ENCODE peak calls at places on chromosomes 3 and 15, in four cellular contexts. U is astrocyte of the spinal cord, D is coronary artery, S is fibroblast of villous mesenchyme. I is an unnamed sample.

GRCh38 chr3:121627211-121627610 is 33.5 kb downstream of the HCLS1 start:
- DNase-seq in S (no peak), U (no peak), D (no peak), I (no peak)

GRCh38 chr3:71187715-71188114 is 395.8 kb downstream of the FOXP1 start:
- DNase-seq in S (no peak), D (no peak), U (no peak), I (no peak)

GRCh38 chr3:196619213-196619612 is 20.3 kb upstream of the NRROS start:
- DNase-seq in U (no peak), D (no peak), S (no peak), I (no peak)

GRCh38 chr3:179196098-179196497 is 47.9 kb downstream of the PIK3CA start:
- DNase-seq in U (peak), D (no peak), S (peak), I (peak)

GRCh38 chr3:38049358-38050126 is 10.5 kb downstream of the DLEC1 start:
- DNase-seq in S (no peak), U (no peak), D (no peak), I (no peak)

GRCh38 chr3:196432137-196432879 is at the start of gene UBXN7:
- DNase-seq in D (peak), U (peak), S (peak), I (peak)

GRCh38 chr15:59177445-59177728 is 29.3 kb upstream of the LDHAL6B start:
- DNase-seq in S (no peak), U (no peak), D (no peak), I (no peak)

GRCh38 chr3:195769551-195769950 is 42.2 kb downstream of the MUC4 start:
- DNase-seq in D (no peak), U (no peak), S (no peak), I (no peak)

GRCh38 chr3:17505856-17506255 is 236.6 kb downstream of the TBC1D5 start:
- DNase-seq in U (peak), S (peak), D (no peak), I (peak)

GRCh38 chr15:31974855-31975421 is 55.4 kb upstream of the CHRNA7 start:
- DNase-seq in D (no peak), S (no peak), U (peak), I (peak)

GRCh38 chr15:93359037-93359779 is 270.2 kb upstream of the RGMA start:
- DNase-seq in D (no peak), S (no peak), U (no peak), I (no peak)

GRCh38 chr15:34708422-34708821 is 46.4 kb downstream of the GJD2 start:
- DNase-seq in S (peak), U (peak), D (no peak), I (peak)

GRCh38 chr3:172152869-172153268 is 113.5 kb downstream of the FNDC3B start:
- DNase-seq in D (no peak), S (peak), U (no peak), I (peak)

GRCh38 chr3:184738982-184739381 is 27.1 kb upstream of the MAGEF1 start:
- DNase-seq in U (no peak), S (no peak), D (peak), I (no peak)

GRCh38 chr3:86982883-86983282 is 8.1 kb downstream of the VGLL3 start:
- DNase-seq in S (peak), D (no peak), U (peak), I (peak)

GRCh38 chr3:164537485-164537884 is 540.8 kb downstream of the SI start:
- DNase-seq in D (no peak), S (no peak), U (no peak), I (no peak)

GRCh38 chr3:178419078-178419477 is 117.2 kb upstream of the KCNMB2 start:
- DNase-seq in U (peak), S (peak), D (no peak), I (peak)

GRCh38 chr3:161081675-161082462 is 23.3 kb downstream of the B3GALNT1 start:
- DNase-seq in S (peak), D (no peak), U (no peak), I (peak)

GRCh38 chr3:49609815-49610214 is 55.5 kb downstream of the BSN start:
- DNase-seq in U (no peak), D (no peak), S (no peak), I (no peak)

GRCh38 chr15:43920815-43921214 is 94.0 kb downstream of the WDR76 start:
- DNase-seq in D (no peak), U (peak), S (peak), I (no peak)

GRCh38 chr3:60703008-60703407 is 548.2 kb downstream of the FHIT start:
- DNase-seq in S (no peak), D (no peak), U (no peak), I (no peak)